ENCODE peak calls at places on chromosomes 2 and 18, in four cellular contexts. A is lower lobe of right lung, X is AG04449, O is GM12864. B is an unnamed sample.

GRCh38 chr2:216739035-216739434 is 43.7 kb upstream of the IGFBP5 start:
- DNase-seq in A (no peak), X (no peak), O (no peak), B (no peak)

GRCh38 chr2:113219889-113220641 is 46.3 kb downstream of the PSD4 start:
- DNase-seq in X (no peak), O (no peak), A (peak; percentile 80), B (peak; percentile 51)

GRCh38 chr2:30561349-30561748 is 114.3 kb downstream of the LCLAT1 start:
- DNase-seq in X (no peak), A (no peak), O (no peak), B (no peak)

GRCh38 chr2:158665536-158666302 is 129.4 kb upstream of the DAPL1 start:
- DNase-seq in O (no peak), X (no peak), A (no peak), B (no peak)

GRCh38 chr18:49698596-49699025 is 114.7 kb downstream of the ACAA2 start:
- DNase-seq in O (no peak), A (no peak), X (no peak), B (no peak)

GRCh38 chr2:134320930-134321329 is 67.1 kb downstream of the MGAT5 start:
- DNase-seq in A (no peak), O (no peak), X (no peak), B (no peak)

GRCh38 chr2:69947078-69947801 is 14.2 kb downstream of the ASPRV1 start:
- DNase-seq in X (no peak), O (no peak), A (no peak), B (no peak)

GRCh38 chr2:26712486-26713465 is 20.3 kb downstream of the KCNK3 start:
- DNase-seq in O (no peak), A (no peak), X (no peak), B (no peak)

GRCh38 chr2:28707592-28707991 is 44.0 kb upstream of the PPP1CB start:
- DNase-seq in X (no peak), O (no peak), A (no peak), B (no peak)

GRCh38 chr2:64317712-64318475 is 136.1 kb upstream of the LGALSL start:
- DNase-seq in A (no peak), X (no peak), O (no peak), B (no peak)

GRCh38 chr2:61510674-61511671 is 27.2 kb downstream of the XPO1 start:
- DNase-seq in A (no peak), O (no peak), X (no peak), B (no peak)

GRCh38 chr2:235279965-235280364 is 213.9 kb upstream of the AGAP1 start:
- DNase-seq in O (no peak), A (no peak), X (no peak), B (no peak)
- TF ChIP-seq CTCF in O (no peak), A (no peak), X (no peak), B (no peak)

DNA sequence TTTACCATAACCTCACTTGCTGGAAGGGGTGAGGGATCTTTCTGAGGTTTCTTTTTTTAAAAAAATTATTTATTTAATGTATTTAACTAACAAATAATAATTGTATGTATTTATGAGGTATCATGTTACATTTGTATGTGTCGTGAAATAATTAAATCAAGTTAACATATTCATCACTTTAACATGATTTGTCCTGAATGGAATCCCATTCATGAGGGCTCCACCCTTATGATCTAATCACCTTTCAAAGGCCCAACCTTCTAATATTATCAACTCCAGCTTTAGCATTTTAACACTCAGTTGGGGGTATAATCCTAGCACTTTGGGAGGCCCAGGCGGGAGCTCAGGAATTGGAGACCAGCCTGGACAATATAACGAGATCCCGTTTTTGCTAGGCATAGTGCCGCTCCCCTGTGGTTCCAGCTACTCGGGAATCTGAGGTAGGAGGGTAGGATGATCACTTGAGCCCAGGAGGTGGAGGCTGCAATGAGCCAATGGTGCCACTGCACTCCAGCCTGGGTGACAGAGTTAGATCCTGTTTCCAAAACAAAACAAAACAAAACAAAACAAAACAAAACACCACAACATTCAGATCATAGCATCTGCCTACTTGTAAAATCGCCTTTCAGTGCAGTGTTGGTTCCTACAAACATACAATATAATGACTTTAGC is 1.1 kb upstream of the TAF4B start:
- DNase-seq in O (no peak), A (no peak), X (no peak), B (no peak)
- H3K4me3 ChIP-seq in O (no peak overlapping the region), A (no peak overlapping the region), X (no peak overlapping the region), B (no peak overlapping the region)

DNA sequence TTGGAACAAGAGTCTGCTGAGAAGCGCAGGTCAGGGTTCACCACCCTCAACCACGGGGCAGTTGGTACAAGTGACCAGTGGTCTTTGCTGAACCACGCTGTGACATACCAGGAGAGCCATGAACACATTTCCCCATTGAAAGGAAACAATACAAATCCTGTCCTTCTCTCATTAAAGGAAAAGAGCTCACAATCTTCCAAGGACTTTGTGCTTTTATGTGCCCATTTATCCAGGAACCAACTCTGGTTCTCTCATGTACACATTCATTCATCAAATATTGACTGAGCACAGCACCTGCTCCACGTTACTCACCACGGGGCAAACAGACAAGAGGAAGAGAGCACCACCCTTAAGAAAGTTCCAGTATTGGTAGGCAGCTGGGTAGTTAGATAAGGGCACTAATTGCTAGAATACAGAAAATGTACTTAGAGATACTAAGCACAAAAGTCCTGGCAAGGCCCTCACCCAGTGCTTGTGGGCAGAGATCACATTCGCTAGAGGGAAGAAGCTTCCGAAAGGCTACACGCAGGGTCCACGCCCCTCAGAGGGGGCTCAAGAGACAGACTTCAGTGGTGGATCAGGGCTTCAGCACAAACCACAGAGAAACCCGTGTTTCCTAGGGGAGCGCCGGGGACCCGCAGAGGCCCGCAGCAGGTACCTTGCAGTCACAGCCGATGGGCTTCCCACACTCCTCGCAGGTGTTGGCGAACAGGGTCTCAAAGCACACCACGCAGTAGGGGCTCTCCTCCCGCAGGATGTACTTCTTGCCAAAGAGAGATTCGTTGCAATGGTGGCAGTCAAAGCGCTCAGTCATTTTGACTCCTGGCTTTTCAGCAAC is 12.9 kb downstream of the FHL2 start:
- DNase-seq in A (no peak), X (no peak), O (no peak), B (no peak)
- TF ChIP-seq CTCF in A (no peak), X (no peak), O (no peak), B (no peak)

DNA sequence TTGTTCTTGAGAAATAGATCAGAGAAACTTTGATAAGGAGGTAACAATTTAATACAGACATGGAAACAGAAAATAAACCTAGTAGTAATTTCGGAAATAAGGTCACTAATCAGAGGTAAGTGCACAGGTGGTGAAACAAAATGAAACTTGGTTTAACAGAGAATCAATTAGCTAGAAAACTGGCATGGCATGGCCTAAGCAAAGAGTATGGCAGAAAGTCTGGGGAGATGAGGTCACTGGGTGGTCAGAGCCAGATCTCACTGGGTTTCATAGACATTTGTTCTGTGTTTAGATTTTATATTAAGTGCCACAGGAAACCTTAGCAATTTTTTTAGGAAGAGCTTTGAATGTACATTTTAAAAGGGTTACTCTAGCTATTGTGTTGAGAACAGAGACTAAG is 1216.0 kb upstream of the PIK3C3 start:
- DNase-seq in O (no peak), X (no peak), A (no peak), B (no peak)
- H3K4me3 ChIP-seq in O (no peak overlapping the region), X (no peak overlapping the region), A (no peak overlapping the region), B (no peak overlapping the region)

GRCh38 chr2:97695744-97696143 is 17.6 kb upstream of the ZAP70 start:
- DNase-seq in O (no peak), A (no peak), X (no peak), B (no peak)

GRCh38 chr2:97699765-97700444 is 13.5 kb upstream of the ZAP70 start:
- DNase-seq in A (no peak), O (no peak), X (no peak), B (peak; percentile 46)

GRCh38 chr2:97701186-97701585 is 12.2 kb upstream of the ZAP70 start:
- DNase-seq in A (no peak), X (no peak), O (no peak), B (no peak)

GRCh38 chr2:97697252-97698235 is 15.8 kb upstream of the ZAP70 start:
- DNase-seq in A (peak; percentile 93), O (peak; percentile 65), X (peak; percentile 26), B (peak; percentile 89)

DNA sequence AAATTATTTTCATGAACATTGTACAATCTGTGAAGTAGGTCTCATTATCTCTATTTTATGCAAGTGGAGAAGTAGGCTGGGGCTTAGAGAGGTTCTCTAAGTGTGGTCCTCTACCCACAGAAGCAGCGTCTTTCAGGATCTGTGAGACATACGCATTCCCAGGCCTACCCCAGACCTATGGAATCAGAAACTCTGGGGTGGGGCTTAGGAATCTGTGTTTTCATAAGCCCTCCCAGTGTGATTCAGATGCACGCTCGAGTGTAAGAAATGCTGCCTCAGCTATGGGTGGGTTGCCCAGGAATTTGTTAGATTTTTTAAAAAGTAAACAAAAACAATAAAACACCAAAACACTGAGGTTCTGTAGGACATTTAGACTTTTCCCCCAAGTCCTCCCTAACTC is 14.8 kb upstream of the ZAP70 start:
- DNase-seq in A (no peak), O (no peak), X (no peak), B (no peak)
- TF ChIP-seq CTCF in A (no peak), O (no peak), X (no peak), B (no peak)

GRCh38 chr2:37667704-37668103 is 3.7 kb downstream of the CDC42EP3 start:
- DNase-seq in A (no peak), O (no peak), X (no peak), B (no peak)

GRCh38 chr2:37666772-37667171 is 4.7 kb downstream of the CDC42EP3 start:
- DNase-seq in O (no peak), A (no peak), X (no peak), B (no peak)

GRCh38 chr2:37664190-37664751 is 7.2 kb downstream of the CDC42EP3 start:
- DNase-seq in O (no peak), A (no peak), X (no peak), B (no peak)

GRCh38 chr2:37665038-37665437 is 6.4 kb downstream of the CDC42EP3 start:
- DNase-seq in O (no peak), X (no peak), A (no peak), B (no peak)

DNA sequence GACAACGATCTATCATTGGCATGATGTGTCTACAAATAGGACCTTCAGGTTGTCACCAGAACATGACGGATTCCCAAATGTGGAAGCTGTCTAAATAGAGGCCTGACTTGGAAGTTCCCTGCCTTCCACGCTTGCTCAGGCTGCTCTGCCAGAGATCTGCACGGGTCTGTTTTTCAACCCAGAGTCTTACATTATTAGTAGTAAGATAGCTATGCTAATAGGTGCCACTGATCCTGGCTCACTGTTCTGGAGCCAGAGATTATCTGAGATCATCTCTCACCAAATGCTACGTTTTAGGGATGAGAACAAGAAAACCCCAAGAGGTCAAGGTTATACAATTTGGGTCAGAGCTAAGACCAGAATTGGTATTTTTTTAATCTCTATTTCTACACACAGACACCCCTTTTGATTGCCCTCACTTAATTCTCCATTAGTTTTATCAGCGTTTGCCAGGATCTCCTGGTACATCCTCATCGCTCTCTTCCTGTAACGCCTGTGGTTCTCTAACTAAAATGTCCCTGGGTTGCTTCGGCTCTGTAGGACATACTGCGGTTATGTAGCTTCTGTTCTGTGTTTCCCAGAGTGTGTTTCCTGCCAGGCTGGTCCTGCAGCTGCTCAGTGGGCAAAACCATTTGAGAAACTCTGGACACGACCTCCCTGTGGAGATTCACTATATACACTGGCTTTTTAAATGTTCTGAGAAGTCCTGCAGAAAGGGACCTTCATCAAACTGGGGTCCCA is 5.7 kb downstream of the CDC42EP3 start:
- DNase-seq in X (no peak), O (no peak), A (no peak), B (no peak)
- H3K4me3 ChIP-seq in X (peak overlapping the region; percentile 91), O (no peak overlapping the region), A (peak overlapping the region; percentile 9), B (peak overlapping the region; percentile 93)

DNA sequence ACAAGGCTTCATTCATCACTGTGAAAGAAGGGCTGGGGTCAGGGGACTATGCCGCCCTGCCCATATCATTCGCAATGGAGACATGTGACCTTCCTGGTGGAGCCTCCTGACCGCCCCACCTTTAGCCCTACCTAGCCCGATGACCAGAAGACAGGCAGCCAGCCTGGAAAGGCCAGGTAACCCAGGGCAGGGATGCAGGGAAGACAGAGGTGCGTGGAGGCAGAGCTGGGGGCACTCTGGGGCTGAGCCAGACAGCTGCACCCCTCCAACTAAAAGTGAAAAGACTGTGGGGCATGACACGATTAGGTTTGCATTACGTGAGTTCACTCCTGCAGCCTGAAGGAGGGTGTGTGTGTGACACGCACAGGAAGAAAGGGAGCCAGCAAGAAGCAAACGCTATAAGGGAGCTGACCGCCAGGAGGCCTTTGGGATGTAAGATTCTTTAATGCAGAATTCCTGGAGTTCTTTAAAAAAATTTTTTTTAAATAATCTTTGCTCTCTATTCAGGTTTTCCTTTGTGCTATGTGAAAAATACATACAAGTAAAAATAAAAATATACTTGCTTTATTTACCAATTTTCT is 3.7 kb upstream of the HES6 start:
- DNase-seq in O (no peak), X (no peak), A (no peak), B (no peak)
- TF ChIP-seq CTCF in O (no peak), X (no peak), A (no peak), B (no peak)

B was measured in left ventricle myocardium inferior.